ENCODE peak calls at places on chromosomes 16 and 17, in nine cellular contexts. R is MM.1S; X is RPMI8226; I is NCI-H69; L is AG09319; B is lower leg skin; Q is natural killer cell treated with Interleukin-12 subunit alpha and Interleukin-12 subunit beta and Interleukin-15 and Interleukin-18, amount 100 ng/mL, for 72 hours; V is stimulated activated CD8-positive, alpha-beta memory T cell treated with anti-CD3 and anti-CD28 coated beads, Interleukin-4, amount 100 ng/mL, for 4 hours; M is frontal cortex. N is an unnamed sample.

GRCh38 chr16:87733190-87733589 is 32.6 kb downstream of the KLHDC4 start:
- DNase-seq in I (no peak), L (no peak), B (no peak), Q (no peak), X (no peak), M (no peak), V (no peak), R (peak), N (no peak)

GRCh38 chr16:70635356-70636016 is 10.9 kb upstream of the IL34 start:
- DNase-seq in V (no peak), R (no peak), M (no peak), I (peak), Q (no peak), X (no peak), L (peak), B (no peak), N (no peak)

GRCh38 chr16:83781-84615 is 6.0 kb downstream of the MPG start:
- DNase-seq in I (peak), Q (no peak), L (no peak), V (no peak), B (no peak), M (no peak), R (no peak), X (peak), N (no peak)

GRCh38 chr17:45681706-45682105 is 102.4 kb upstream of the CRHR1 start:
- DNase-seq in M (no peak), I (no peak), Q (no peak), V (no peak), R (no peak), X (peak), B (no peak), L (no peak), N (peak)

GRCh38 chr16:20383106-20384029 is 21.2 kb downstream of the PDILT start:
- DNase-seq in X (peak), V (no peak), Q (no peak), R (peak), L (peak), I (peak), B (peak), M (peak), N (peak)

GRCh38 chr16:3004319-3004718 is 8.4 kb upstream of the CLDN9 start:
- DNase-seq in R (peak), L (no peak), I (peak), B (no peak), V (no peak), M (no peak), X (peak), Q (no peak), N (no peak)

GRCh38 chr16:4064950-4065352 is 51.3 kb downstream of the ADCY9 start:
- DNase-seq in X (peak), B (no peak), L (no peak), R (peak), I (no peak), M (no peak), V (no peak), Q (no peak), N (no peak)

GRCh38 chr16:87461466-87461975 is 31.3 kb downstream of the ZCCHC14 start:
- DNase-seq in M (no peak), B (peak), I (peak), V (no peak), L (no peak), X (peak), R (peak), Q (no peak), N (no peak)

GRCh38 chr16:67951485-67951884 is 7.6 kb upstream of the LCAT start:
- DNase-seq in Q (no peak), I (no peak), V (no peak), B (no peak), M (peak), L (no peak), R (no peak), X (no peak), N (no peak)

GRCh38 chr17:77801545-77802332 is 156.8 kb upstream of the TNRC6C start:
- DNase-seq in Q (no peak), V (no peak), B (no peak), X (no peak), I (peak), R (no peak), M (no peak), L (no peak), N (peak)

GRCh38 chr17:57531648-57532486 is 213.2 kb downstream of the CCDC182 start:
- DNase-seq in V (no peak), Q (no peak), M (no peak), L (no peak), I (no peak), X (no peak), R (no peak), B (no peak), N (no peak)

GRCh38 chr17:62172492-62173291 is 107.6 kb upstream of the MED13 start:
- DNase-seq in L (no peak), I (no peak), R (no peak), B (no peak), V (no peak), X (no peak), M (no peak), Q (no peak), N (no peak)

GRCh38 chr17:50483266-50483665 is 4.6 kb downstream of the RSAD1 start:
- DNase-seq in Q (peak), M (no peak), R (no peak), V (no peak), I (no peak), X (no peak), L (no peak), B (no peak), N (no peak)

GRCh38 chr17:29826045-29826692 is 103.9 kb downstream of the SSH2 start:
- DNase-seq in L (no peak), V (no peak), Q (no peak), R (no peak), M (no peak), I (peak), B (no peak), X (no peak), N (no peak)

GRCh38 chr16:86080982-86081381 is 182.0 kb downstream of the IRF8 start:
- DNase-seq in M (no peak), L (no peak), B (no peak), V (no peak), Q (no peak), I (no peak), X (no peak), R (no peak), N (no peak)

GRCh38 chr17:9999948-10000695 is 95.1 kb upstream of the RCVRN start:
- DNase-seq in M (no peak), L (no peak), Q (no peak), V (no peak), R (no peak), X (no peak), I (no peak), B (no peak), N (no peak)

GRCh38 chr17:56891751-56892150 is 22.1 kb downstream of the TRIM25 start:
- DNase-seq in B (no peak), X (no peak), I (no peak), M (no peak), V (no peak), L (no peak), Q (peak), R (no peak), N (no peak)

GRCh38 chr17:36213695-36214094 is 2.8 kb downstream of the CCL4L2 start:
- DNase-seq in V (no peak), M (no peak), I (no peak), L (no peak), R (peak), X (no peak), B (no peak), Q (no peak), N (no peak)

GRCh38 chr16:4847774-4848587 is 700 bp downstream of the UBN1 start:
- DNase-seq in Q (no peak), R (peak), I (peak), B (peak), V (peak), X (peak), M (no peak), L (peak), N (no peak)

GRCh38 chr16:85376292-85377095 is 236.6 kb upstream of the GSE1 start:
- DNase-seq in X (no peak), M (peak), B (no peak), V (no peak), R (no peak), I (no peak), Q (no peak), L (no peak), N (no peak)

GRCh38 chr17:29146369-29146972 is 33.7 kb downstream of the MYO18A start:
- DNase-seq in B (no peak), Q (no peak), X (no peak), V (no peak), R (no peak), I (no peak), M (no peak), L (no peak), N (no peak)

GRCh38 chr16:20074089-20074956 is 633 bp upstream of the GPR139 start:
- DNase-seq in X (no peak), I (peak), M (peak), R (no peak), B (no peak), L (no peak), V (no peak), Q (no peak), N (no peak)

GRCh38 chr16:48608452-48608851 is 1.5 kb downstream of the N4BP1 start:
- DNase-seq in Q (no peak), V (no peak), M (no peak), X (peak), I (no peak), R (peak), B (no peak), L (no peak), N (no peak)

GRCh38 chr16:49859139-49859947 is 3.4 kb upstream of the ZNF423 start:
- DNase-seq in X (peak), R (no peak), L (no peak), I (peak), B (no peak), M (peak), Q (no peak), V (no peak), N (no peak)

GRCh38 chr17:76497979-76498885 is 3.0 kb downstream of the RHBDF2 start:
- DNase-seq in V (no peak), L (no peak), R (no peak), I (peak), B (peak), M (peak), X (peak), Q (no peak), N (peak)

GRCh38 chr17:70104688-70105087 is 29.7 kb downstream of the KCNJ16 start:
- DNase-seq in V (no peak), L (no peak), R (no peak), I (no peak), B (no peak), M (no peak), Q (no peak), X (no peak), N (no peak)

GRCh38 chr17:40558300-40558584 is 7.0 kb downstream of the CCR7 start:
- DNase-seq in V (no peak), Q (no peak), B (no peak), M (no peak), L (no peak), X (no peak), R (no peak), I (no peak), N (no peak)

GRCh38 chr16:10188236-10188635 is 6.0 kb upstream of the GRIN2A start:
- DNase-seq in X (no peak), Q (no peak), I (no peak), L (no peak), V (no peak), B (no peak), R (no peak), M (no peak), N (no peak)

GRCh38 chr16:78537511-78537910 is 438.1 kb downstream of the WWOX start:
- DNase-seq in L (no peak), V (no peak), R (no peak), M (no peak), X (no peak), Q (no peak), I (no peak), B (no peak), N (no peak)

GRCh38 chr17:60526726-60527125 is 684 bp upstream of the APPBP2 start:
- DNase-seq in L (no peak), V (no peak), I (peak), B (no peak), M (no peak), X (no peak), Q (no peak), R (no peak), N (no peak)

GRCh38 chr16:82627811-82628339 is 1.1 kb downstream of the CDH13 start:
- DNase-seq in I (peak), B (peak), R (no peak), Q (no peak), L (no peak), X (no peak), V (no peak), M (no peak), N (no peak)

GRCh38 chr16:8634991-8635736 is 13.7 kb downstream of the METTL22 start:
- DNase-seq in I (peak), V (no peak), Q (no peak), X (peak), R (no peak), B (no peak), M (no peak), L (no peak), N (no peak)

GRCh38 chr16:11799509-11800384 is 2.7 kb upstream of the ZC3H7A start:
- DNase-seq in X (peak), M (no peak), L (no peak), V (no peak), I (no peak), R (no peak), Q (no peak), B (no peak), N (no peak)

GRCh38 chr17:27985736-27986394 is 56.6 kb upstream of the NLK start:
- DNase-seq in V (no peak), B (no peak), M (no peak), I (no peak), Q (no peak), R (no peak), L (no peak), X (no peak), N (no peak)

GRCh38 chr17:75854111-75854748 is 905 bp downstream of the WBP2 start:
- DNase-seq in R (no peak), M (no peak), I (no peak), Q (no peak), B (no peak), L (no peak), X (no peak), V (no peak), N (no peak)